ENCODE peak calls at places on chromosome 2, in six cellular contexts. One of them, this sample, is unnamed. For H3K9me3 and H3K4me1, the result is how much of the 10 kb centered on the place peaks cover.

GRCh38 chr2:43609304-43609883 is 13.6 kb upstream of the THADA start:
- DNase-seq in heart right ventricle: no peak
- DNase-seq in lung: no peak
- DNase-seq in transverse colon: peak
- DNase-seq in testis: peak
- DNase-seq in breast epithelium: no peak
- DNase-seq in this sample: peak

GRCh38 chr2:30252723-30253688 is 21.7 kb downstream of the LBH start:
- DNase-seq in heart right ventricle: peak
- DNase-seq in lung: peak
- DNase-seq in transverse colon: peak
- DNase-seq in testis: peak
- DNase-seq in breast epithelium: no peak
- DNase-seq in this sample: peak

GRCh38 chr2:75375646-75376582 is 176.6 kb upstream of the TACR1 start:
- DNase-seq in heart right ventricle: no peak
- DNase-seq in lung: no peak
- DNase-seq in transverse colon: no peak
- DNase-seq in testis: no peak
- DNase-seq in breast epithelium: no peak
- DNase-seq in this sample: no peak

GRCh38 chr2:3282056-3282998 is 95.3 kb downstream of the EIPR1 start:
- DNase-seq in heart right ventricle: peak
- DNase-seq in lung: no peak
- DNase-seq in transverse colon: no peak
- DNase-seq in testis: peak
- DNase-seq in breast epithelium: no peak
- DNase-seq in this sample: peak

GRCh38 chr2:227616631-227617030 is 667 bp upstream of the SCYGR4 start:
- DNase-seq in heart right ventricle: no peak
- DNase-seq in lung: no peak
- DNase-seq in transverse colon: no peak
- DNase-seq in testis: no peak
- DNase-seq in breast epithelium: no peak
- DNase-seq in this sample: no peak

GRCh38 chr2:135030826-135031225 is 16.4 kb downstream of the MAP3K19 start:
- DNase-seq in heart right ventricle: no peak
- DNase-seq in lung: no peak
- DNase-seq in transverse colon: no peak
- DNase-seq in testis: no peak
- DNase-seq in breast epithelium: no peak
- DNase-seq in this sample: no peak

GRCh38 chr2:44979581-44979980 is 29.7 kb downstream of the SIX2 start:
- DNase-seq in heart right ventricle: no peak
- DNase-seq in lung: no peak
- DNase-seq in transverse colon: no peak
- DNase-seq in testis: no peak
- DNase-seq in breast epithelium: no peak
- DNase-seq in this sample: no peak

GRCh38 chr2:134401081-134401497 is 147.2 kb downstream of the MGAT5 start:
- DNase-seq in heart right ventricle: peak
- DNase-seq in lung: peak
- DNase-seq in transverse colon: no peak
- DNase-seq in testis: no peak
- DNase-seq in breast epithelium: no peak
- DNase-seq in this sample: peak

GRCh38 chr2:45027051-45027450 is 17.8 kb upstream of the SIX2 start:
- DNase-seq in heart right ventricle: no peak
- DNase-seq in lung: no peak
- DNase-seq in transverse colon: no peak
- DNase-seq in testis: no peak
- DNase-seq in breast epithelium: no peak
- DNase-seq in this sample: no peak

GRCh38 chr2:25543939-25544338 is 129.4 kb downstream of the DTNB start:
- DNase-seq in heart right ventricle: no peak
- DNase-seq in lung: no peak
- DNase-seq in transverse colon: no peak
- DNase-seq in testis: no peak
- DNase-seq in breast epithelium: no peak
- DNase-seq in this sample: no peak

GRCh38 chr2:216698895-216699294 is 3.5 kb upstream of the IGFBP5 start:
- DNase-seq in heart right ventricle: no peak
- DNase-seq in lung: no peak
- DNase-seq in transverse colon: no peak
- DNase-seq in testis: peak
- DNase-seq in breast epithelium: no peak
- DNase-seq in this sample: peak

GRCh38 chr2:11765501-11765900 is 19.1 kb downstream of the LPIN1 start:
- DNase-seq in heart right ventricle: no peak
- DNase-seq in lung: no peak
- DNase-seq in transverse colon: no peak
- DNase-seq in testis: no peak
- DNase-seq in breast epithelium: no peak
- DNase-seq in this sample: no peak

GRCh38 chr2:164302786-164303185 is 318.5 kb downstream of the GRB14 start:
- DNase-seq in heart right ventricle: no peak
- DNase-seq in lung: no peak
- DNase-seq in transverse colon: no peak
- DNase-seq in testis: no peak
- DNase-seq in breast epithelium: no peak
- DNase-seq in this sample: no peak

GRCh38 chr2:35454966-35455638 is 900.5 kb upstream of the CRIM1 start:
- DNase-seq in heart right ventricle: no peak
- DNase-seq in lung: no peak
- DNase-seq in transverse colon: no peak
- DNase-seq in testis: no peak
- DNase-seq in breast epithelium: no peak
- DNase-seq in this sample: peak
- TF ChIP-seq CTCF in heart right ventricle: no peak
- TF ChIP-seq CTCF in lung: no peak
- TF ChIP-seq CTCF in transverse colon: no peak
- TF ChIP-seq CTCF in testis: no peak
- TF ChIP-seq CTCF in breast epithelium: no peak
- TF ChIP-seq CTCF in this sample: peak

GRCh38 chr2:150369862-150370261 is 117.6 kb downstream of the RND3 start:
- DNase-seq in heart right ventricle: no peak
- DNase-seq in lung: no peak
- DNase-seq in transverse colon: no peak
- DNase-seq in testis: no peak
- DNase-seq in breast epithelium: no peak
- DNase-seq in this sample: no peak
- H3K9me3 ChIP-seq in heart right ventricle: under half
- H3K9me3 ChIP-seq in lung: under half
- H3K9me3 ChIP-seq in transverse colon: under half
- H3K9me3 ChIP-seq in testis: under half
- H3K9me3 ChIP-seq in breast epithelium: under half
- H3K9me3 ChIP-seq in this sample: under half

GRCh38 chr2:65655000-65655399 is 222.6 kb upstream of the SPRED2 start:
- DNase-seq in heart right ventricle: no peak
- DNase-seq in lung: no peak
- DNase-seq in transverse colon: no peak
- DNase-seq in testis: no peak
- DNase-seq in breast epithelium: no peak
- DNase-seq in this sample: no peak

GRCh38 chr2:65660340-65660739 is 227.9 kb upstream of the SPRED2 start:
- DNase-seq in heart right ventricle: no peak
- DNase-seq in lung: no peak
- DNase-seq in transverse colon: no peak
- DNase-seq in testis: no peak
- DNase-seq in breast epithelium: no peak
- DNase-seq in this sample: no peak

GRCh38 chr2:65658871-65659270 is 226.5 kb upstream of the SPRED2 start:
- DNase-seq in heart right ventricle: no peak
- DNase-seq in lung: no peak
- DNase-seq in transverse colon: no peak
- DNase-seq in testis: no peak
- DNase-seq in breast epithelium: no peak
- DNase-seq in this sample: no peak

GRCh38 chr2:65656152-65656718 is 223.8 kb upstream of the SPRED2 start:
- DNase-seq in heart right ventricle: no peak
- DNase-seq in lung: no peak
- DNase-seq in transverse colon: no peak
- DNase-seq in testis: no peak
- DNase-seq in breast epithelium: no peak
- DNase-seq in this sample: no peak

DNA sequence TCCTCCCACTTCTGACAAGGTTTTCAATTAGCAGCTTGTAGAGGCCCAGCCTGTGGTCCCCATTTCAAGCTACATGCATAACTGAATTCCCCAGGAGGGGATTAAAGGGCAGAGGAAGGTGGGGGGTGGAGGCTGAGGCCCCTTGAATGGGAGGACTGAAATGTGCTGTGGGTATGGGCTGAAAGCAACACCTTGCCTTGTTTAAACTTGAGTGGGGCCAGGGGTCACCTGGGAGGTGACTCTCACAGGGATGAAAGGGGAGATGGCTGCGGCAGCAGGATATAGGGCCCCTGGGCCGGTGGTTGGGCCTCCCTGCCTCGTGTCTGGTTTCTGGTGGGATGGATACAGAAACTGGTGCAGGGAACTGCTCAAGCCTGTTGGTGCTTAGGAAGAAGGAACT is 225.9 kb upstream of the SPRED2 start:
- DNase-seq in heart right ventricle: no peak
- DNase-seq in lung: no peak
- DNase-seq in transverse colon: no peak
- DNase-seq in testis: no peak
- DNase-seq in breast epithelium: no peak
- DNase-seq in this sample: no peak
- H3K4me1 ChIP-seq in heart right ventricle: under half
- H3K4me1 ChIP-seq in lung: under half
- H3K4me1 ChIP-seq in transverse colon: under half
- H3K4me1 ChIP-seq in testis: under half
- H3K4me1 ChIP-seq in breast epithelium: under half
- H3K4me1 ChIP-seq in this sample: under half

DNA sequence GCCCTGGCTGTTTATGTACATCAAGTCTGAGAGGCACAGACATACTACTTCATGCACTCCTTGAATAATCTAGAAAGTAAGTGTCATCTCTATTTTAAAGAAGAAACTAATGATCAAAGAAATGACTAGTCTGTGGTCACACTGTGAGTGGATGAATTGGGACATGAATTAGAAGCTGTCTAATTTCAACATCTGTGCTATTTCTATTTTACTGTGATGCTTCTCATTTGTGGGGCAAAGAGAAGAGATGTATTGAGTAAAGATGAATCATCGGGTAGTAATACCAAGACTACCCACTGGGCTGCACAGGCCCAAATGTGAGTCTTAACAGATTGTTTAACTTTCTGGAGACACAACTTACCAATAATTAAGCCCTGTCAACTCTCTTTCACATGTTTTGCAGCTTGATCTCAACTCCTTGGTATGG is 42.4 kb upstream of the MTIF2 start:
- DNase-seq in heart right ventricle: no peak
- DNase-seq in lung: no peak
- DNase-seq in transverse colon: no peak
- DNase-seq in testis: no peak
- DNase-seq in breast epithelium: no peak
- DNase-seq in this sample: no peak
- TF ChIP-seq CTCF in heart right ventricle: no peak
- TF ChIP-seq CTCF in lung: no peak
- TF ChIP-seq CTCF in transverse colon: no peak
- TF ChIP-seq CTCF in testis: peak
- TF ChIP-seq CTCF in breast epithelium: no peak
- TF ChIP-seq CTCF in this sample: peak

GRCh38 chr2:171630812-171631626 is 56.2 kb upstream of the DYNC1I2 start:
- DNase-seq in heart right ventricle: no peak
- DNase-seq in lung: no peak
- DNase-seq in transverse colon: no peak
- DNase-seq in testis: no peak
- DNase-seq in breast epithelium: no peak
- DNase-seq in this sample: peak
- H3K9me3 ChIP-seq in heart right ventricle: under half
- H3K9me3 ChIP-seq in lung: under half
- H3K9me3 ChIP-seq in transverse colon: under half
- H3K9me3 ChIP-seq in testis: under half
- H3K9me3 ChIP-seq in breast epithelium: under half
- H3K9me3 ChIP-seq in this sample: under half

GRCh38 chr2:218402911-218403411 is 3.3 kb downstream of the CTDSP1 start:
- DNase-seq in heart right ventricle: no peak
- DNase-seq in lung: no peak
- DNase-seq in transverse colon: no peak
- DNase-seq in testis: no peak
- DNase-seq in breast epithelium: no peak
- DNase-seq in this sample: no peak

GRCh38 chr2:218405365-218406208 is 5.9 kb downstream of the CTDSP1 start:
- DNase-seq in heart right ventricle: no peak
- DNase-seq in lung: peak
- DNase-seq in transverse colon: no peak
- DNase-seq in testis: no peak
- DNase-seq in breast epithelium: no peak
- DNase-seq in this sample: no peak

GRCh38 chr2:218403810-218404209 is 4.1 kb downstream of the CTDSP1 start:
- DNase-seq in heart right ventricle: no peak
- DNase-seq in lung: no peak
- DNase-seq in transverse colon: no peak
- DNase-seq in testis: no peak
- DNase-seq in breast epithelium: no peak
- DNase-seq in this sample: no peak

GRCh38 chr2:218406209-218406948 is 6.7 kb downstream of the CTDSP1 start:
- DNase-seq in heart right ventricle: peak
- DNase-seq in lung: peak
- DNase-seq in transverse colon: peak
- DNase-seq in testis: peak
- DNase-seq in breast epithelium: peak
- DNase-seq in this sample: peak

DNA sequence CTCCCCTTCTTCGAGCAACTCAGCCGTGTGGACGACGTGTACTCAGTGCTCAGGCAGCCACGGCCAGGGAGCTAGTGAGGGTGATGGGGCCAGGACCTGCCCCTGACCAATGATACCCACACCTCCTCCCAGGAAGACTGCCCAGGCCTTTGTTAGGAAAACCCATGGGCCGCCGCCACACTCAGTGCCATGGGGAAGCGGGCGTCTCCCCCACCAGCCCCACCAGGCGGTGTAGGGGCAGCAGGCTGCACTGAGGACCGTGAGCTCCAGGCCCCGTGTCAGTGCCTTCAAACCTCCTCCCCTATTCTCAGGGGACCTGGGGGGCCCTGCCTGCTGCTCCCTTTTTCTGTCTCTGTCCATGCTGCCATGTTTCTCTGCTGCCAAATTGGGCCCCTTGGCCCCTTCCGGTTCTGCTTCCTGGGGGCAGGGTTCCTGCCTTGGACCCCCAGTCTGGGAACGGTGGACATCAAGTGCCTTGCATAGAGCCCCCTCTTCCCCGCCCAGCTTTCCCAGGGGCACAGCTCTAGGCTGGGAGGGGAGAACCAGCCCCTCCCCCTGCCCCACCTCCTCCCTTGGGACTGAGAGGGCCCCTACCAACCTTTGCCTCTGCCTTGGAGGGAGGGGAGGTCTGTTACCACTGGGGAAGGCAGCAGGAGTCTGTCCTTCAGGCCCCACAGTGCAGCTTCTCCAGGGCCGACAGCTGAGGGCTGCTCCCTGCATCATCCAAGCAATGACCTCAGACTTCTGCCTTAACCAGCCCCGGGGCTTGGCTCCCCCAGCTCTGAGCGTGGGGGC is 4.9 kb downstream of the CTDSP1 start:
- DNase-seq in heart right ventricle: no peak
- DNase-seq in lung: peak
- DNase-seq in transverse colon: no peak
- DNase-seq in testis: no peak
- DNase-seq in breast epithelium: no peak
- DNase-seq in this sample: no peak
- H3K4me1 ChIP-seq in heart right ventricle: half or more
- H3K4me1 ChIP-seq in lung: under half
- H3K4me1 ChIP-seq in transverse colon: under half
- H3K4me1 ChIP-seq in testis: under half
- H3K4me1 ChIP-seq in breast epithelium: under half
- H3K4me1 ChIP-seq in this sample: under half

GRCh38 chr2:38435775-38436174 is 58.7 kb upstream of the ATL2 start:
- DNase-seq in heart right ventricle: no peak
- DNase-seq in lung: no peak
- DNase-seq in transverse colon: no peak
- DNase-seq in testis: no peak
- DNase-seq in breast epithelium: no peak
- DNase-seq in this sample: no peak
- TF ChIP-seq CTCF in heart right ventricle: no peak
- TF ChIP-seq CTCF in lung: no peak
- TF ChIP-seq CTCF in transverse colon: no peak
- TF ChIP-seq CTCF in testis: no peak
- TF ChIP-seq CTCF in breast epithelium: no peak
- TF ChIP-seq CTCF in this sample: no peak